ENCODE peak calls at places on chromosomes 11 and 22, in eight cellular contexts. V is mucosa of descending colon, M is progenitor cell of endocrine pancreas, Q is IMR-90, B is fibroblast of pulmonary artery, K is BJ, T is Peyer's patch, X is astrocyte. H is an unnamed sample.

GRCh38 chr22:20213833-20214708 is 54.0 kb downstream of the RTN4R start:
- DNase-seq in V (no peak), K (no peak), B (no peak), X (no peak), M (no peak), Q (no peak), T (no peak), H (no peak)

GRCh38 chr22:44704159-44705021 is 2.4 kb downstream of the PRR5 start:
- DNase-seq in T (no peak), V (no peak), B (no peak), X (no peak), Q (no peak), M (no peak), K (no peak), H (no peak)

GRCh38 chr11:34865261-34865660 is 50.9 kb downstream of the APIP start:
- DNase-seq in V (no peak), X (no peak), K (no peak), B (no peak), M (no peak), Q (no peak), T (no peak), H (no peak)

GRCh38 chr11:69922015-69922595 is 102.9 kb upstream of the FGF3 start:
- DNase-seq in X (no peak), K (no peak), V (no peak), B (no peak), M (no peak), Q (no peak), T (no peak), H (no peak)

GRCh38 chr11:69683764-69684333 is 8.7 kb upstream of the LTO1 start:
- DNase-seq in T (no peak), Q (no peak), V (peak), M (no peak), B (peak), K (no peak), X (no peak), H (no peak)

GRCh38 chr11:46537851-46538295 is 56.0 kb downstream of the AMBRA1 start:
- DNase-seq in K (no peak), Q (peak), V (peak), B (peak), X (peak), T (peak), M (peak), H (no peak)

GRCh38 chr11:101914737-101915426 is at the start of gene CEP126:
- DNase-seq in K (peak), T (peak), X (peak), M (peak), V (peak), B (peak), Q (peak), H (peak)

GRCh38 chr11:1082728-1083620 is 8.3 kb downstream of the MUC2 start:
- DNase-seq in B (no peak), T (no peak), X (no peak), Q (no peak), K (no peak), M (no peak), V (peak), H (no peak)

GRCh38 chr11:85829172-85829571 is 18.2 kb upstream of the SYTL2 start:
- DNase-seq in M (no peak), V (no peak), T (no peak), Q (no peak), X (no peak), B (no peak), K (no peak), H (no peak)

GRCh38 chr22:40728731-40729189 is 49.5 kb downstream of the MCHR1 start:
- DNase-seq in X (peak), K (no peak), M (no peak), V (peak), Q (no peak), B (peak), T (peak), H (no peak)

GRCh38 chr11:64804346-64805210 is 1.6 kb upstream of the MAP4K2 start:
- DNase-seq in T (no peak), B (no peak), K (no peak), V (no peak), X (no peak), M (no peak), Q (no peak), H (no peak)
- TF ChIP-seq CTCF in T (no peak), B (no peak), K (no peak), V (no peak), X (no peak), M (no peak), Q (no peak), H (no peak)

GRCh38 chr22:45757068-45757467 is 85.4 kb downstream of the ATXN10 start:
- DNase-seq in Q (peak), M (no peak), T (no peak), V (no peak), K (peak), B (peak), X (peak), H (no peak)
- TF ChIP-seq CTCF in Q (no peak), M (no peak), T (no peak), V (no peak), K (peak), B (no peak), X (no peak), H (no peak)

GRCh38 chr11:8834379-8834778 is 76.6 kb upstream of the AKIP1 start:
- DNase-seq in M (no peak), K (no peak), T (no peak), Q (no peak), B (no peak), X (no peak), V (no peak), H (no peak)
- TF ChIP-seq CTCF in M (no peak), K (peak), T (no peak), Q (no peak), B (no peak), X (no peak), V (no peak), H (no peak)

GRCh38 chr11:8033312-8033715 is 46.2 kb downstream of the EIF3F start:
- DNase-seq in Q (peak), V (peak), M (peak), X (peak), B (peak), T (peak), K (no peak), H (peak)
- TF ChIP-seq CTCF in Q (peak), V (peak), M (peak), X (peak), B (peak), T (peak), K (peak), H (peak)

GRCh38 chr22:27032121-27032761 is 374.9 kb downstream of the MIAT start:
- DNase-seq in Q (no peak), K (no peak), B (no peak), V (no peak), M (no peak), T (no peak), X (peak), H (no peak)
- TF ChIP-seq CTCF in Q (no peak), K (no peak), B (no peak), V (no peak), M (peak), T (no peak), X (peak), H (no peak)

GRCh38 chr11:72772059-72772458 is 19.9 kb upstream of the ARAP1 start:
- DNase-seq in K (no peak), X (no peak), Q (no peak), M (no peak), B (no peak), V (no peak), T (no peak), H (no peak)
- TF ChIP-seq CTCF in K (no peak), X (no peak), Q (no peak), M (no peak), B (no peak), V (no peak), T (no peak), H (no peak)

DNA sequence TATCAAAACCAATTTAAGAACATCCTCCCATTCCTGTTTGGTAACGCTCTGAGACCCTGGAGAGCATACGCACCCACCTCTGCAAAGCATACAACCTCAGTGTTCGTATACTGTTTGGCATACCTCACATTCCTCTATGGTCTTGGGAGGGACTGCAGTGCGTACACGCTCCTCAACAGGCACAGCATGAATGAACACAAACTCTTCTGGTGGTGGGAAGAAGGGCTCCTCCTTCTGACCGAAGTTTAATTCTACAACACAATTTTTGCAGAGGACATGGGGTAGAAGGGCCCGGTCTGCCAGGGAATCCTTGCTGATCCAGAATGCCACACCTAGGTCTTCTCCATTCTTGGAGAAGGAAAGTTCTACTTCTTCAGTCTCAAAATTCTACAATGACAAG is 5.3 kb downstream of the HNRNPUL2 start:
- DNase-seq in B (peak), T (no peak), K (no peak), V (no peak), M (no peak), X (no peak), Q (peak), H (no peak)
- TF ChIP-seq CTCF in B (peak), T (no peak), K (no peak), V (no peak), M (peak), X (no peak), Q (no peak), H (no peak)

GRCh38 chr11:103537904-103538502 is 428.8 kb downstream of the DYNC2H1 start:
- DNase-seq in X (no peak), K (no peak), Q (peak), V (no peak), M (no peak), B (peak), T (no peak), H (no peak)
- TF ChIP-seq CTCF in X (peak), K (peak), Q (peak), V (no peak), M (peak), B (peak), T (no peak), H (no peak)

GRCh38 chr11:103961010-103961409 is 75.4 kb upstream of the DDI1 start:
- DNase-seq in K (no peak), X (peak), B (peak), T (no peak), V (no peak), Q (peak), M (no peak), H (no peak)

GRCh38 chr11:103968685-103969084 is 67.8 kb upstream of the DDI1 start:
- DNase-seq in B (no peak), M (no peak), X (peak), K (no peak), V (no peak), T (no peak), Q (no peak), H (no peak)

GRCh38 chr11:103959279-103959930 is 77.0 kb upstream of the DDI1 start:
- DNase-seq in K (peak), T (no peak), B (peak), X (peak), V (no peak), Q (peak), M (no peak), H (no peak)

GRCh38 chr11:103967985-103968384 is 68.5 kb upstream of the DDI1 start:
- DNase-seq in K (no peak), T (no peak), M (no peak), Q (no peak), V (no peak), X (no peak), B (no peak), H (no peak)

DNA sequence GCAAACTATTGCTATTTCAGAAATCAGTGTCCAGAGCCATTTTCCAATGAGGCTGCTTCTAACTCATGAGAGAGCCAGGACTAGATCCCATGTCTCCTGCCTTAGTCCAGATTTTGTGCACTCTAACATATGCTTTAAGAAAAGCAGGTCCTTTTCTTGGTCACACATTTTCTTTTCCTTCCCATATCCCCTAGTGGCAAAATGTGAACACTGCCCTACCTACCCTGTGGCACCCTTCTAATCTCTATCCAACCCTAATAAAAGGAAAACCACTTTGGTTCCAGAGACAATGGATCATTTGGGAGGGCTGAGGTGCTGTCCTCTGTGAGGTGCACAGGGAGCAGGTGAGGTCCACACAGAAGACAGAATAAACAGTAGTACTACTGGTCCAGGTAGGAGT is 72.0 kb upstream of the DDI1 start:
- DNase-seq in T (no peak), M (no peak), Q (no peak), K (no peak), V (no peak), B (no peak), X (no peak), H (no peak)
- TF ChIP-seq CTCF in T (no peak), M (peak), Q (no peak), K (no peak), V (no peak), B (peak), X (no peak), H (no peak)

H was measured in activated B cell treated with CpG ODN at 0.5 μM for 24 hours.